ENCODE peak calls at places on chromosomes 2 and 18, in ten cellular contexts. M is DMS53, X is astrocyte of the spinal cord, V is tibial nerve, N is fibroblast of lung, Y is left kidney, W is fibroblast of pulmonary artery, U is MV-4-11, G is cardiac fibroblast, K is uterus. A is an unnamed sample.

GRCh38 chr2:160477032-160477431 is 16.6 kb downstream of the RBMS1 start:
- DNase-seq in M (no peak), X (no peak), V (no peak), N (no peak), Y (no peak), W (no peak), U (no peak), G (no peak), K (no peak), A (no peak)

GRCh38 chr18:50986360-50987087 is 18.7 kb downstream of the ELAC1 start:
- DNase-seq in M (peak), X (peak), V (no peak), N (no peak), Y (no peak), W (no peak), U (no peak), G (no peak), K (no peak), A (no peak)

GRCh38 chr2:85326406-85326945 is 1.3 kb downstream of the TGOLN2 start:
- DNase-seq in M (peak), X (peak), V (no peak), N (no peak), Y (no peak), W (peak), U (peak), G (peak), K (no peak), A (no peak)

GRCh38 chr2:109144271-109144670 is 15.3 kb downstream of the SH3RF3 start:
- DNase-seq in M (no peak), X (no peak), V (no peak), N (no peak), Y (no peak), W (no peak), U (no peak), G (no peak), K (no peak), A (no peak)

GRCh38 chr2:150916997-150917396 is 344.7 kb downstream of the RBM43 start:
- DNase-seq in M (no peak), X (peak), V (no peak), N (no peak), Y (no peak), W (peak), U (peak), G (no peak), K (no peak), A (no peak)

GRCh38 chr2:71665168-71666093 is 212.1 kb downstream of the DYSF start:
- DNase-seq in M (no peak), X (no peak), V (no peak), N (no peak), Y (no peak), W (no peak), U (no peak), G (no peak), K (no peak), A (no peak)

GRCh38 chr2:155151945-155152344 is 453.4 kb downstream of the KCNJ3 start:
- DNase-seq in M (no peak), X (no peak), V (no peak), N (no peak), Y (no peak), W (no peak), U (no peak), G (no peak), K (no peak), A (no peak)

GRCh38 chr18:68494802-68495560 is 219.9 kb downstream of the TMX3 start:
- DNase-seq in M (peak), X (peak), V (no peak), N (peak), Y (peak), W (peak), U (no peak), G (peak), K (no peak), A (no peak)

GRCh38 chr18:10006261-10006903 is 92.6 kb downstream of the VAPA start:
- DNase-seq in M (peak), X (peak), V (no peak), N (peak), Y (peak), W (peak), U (peak), G (peak), K (peak), A (peak)

GRCh38 chr2:9178110-9178904 is 28.3 kb upstream of the ASAP2 start:
- DNase-seq in M (peak), X (no peak), V (no peak), N (no peak), Y (peak), W (no peak), U (peak), G (no peak), K (no peak), A (no peak)

GRCh38 chr2:167890739-167891138 is 356.7 kb downstream of the STK39 start:
- DNase-seq in M (no peak), X (no peak), V (no peak), N (no peak), Y (no peak), W (no peak), U (no peak), G (no peak), K (no peak), A (peak)

GRCh38 chr18:75427603-75428002 is at the start of gene SMIM21:
- DNase-seq in M (no peak), X (no peak), V (no peak), N (no peak), Y (no peak), W (no peak), U (no peak), G (no peak), K (no peak), A (no peak)

GRCh38 chr2:6441800-6442199 is 423.9 kb downstream of the CMPK2 start:
- DNase-seq in M (no peak), X (peak), V (no peak), N (peak), Y (no peak), W (no peak), U (no peak), G (no peak), K (no peak), A (no peak)

GRCh38 chr18:1412660-1413659 is 508.3 kb downstream of the ADCYAP1 start:
- DNase-seq in M (no peak), X (no peak), V (no peak), N (no peak), Y (peak), W (no peak), U (no peak), G (no peak), K (no peak), A (peak)

GRCh38 chr2:240898108-240898730 is 2.3 kb upstream of the MAB21L4 start:
- DNase-seq in M (no peak), X (no peak), V (no peak), N (no peak), Y (no peak), W (no peak), U (no peak), G (no peak), K (peak), A (no peak)

GRCh38 chr2:173851256-173851655 is 113.9 kb downstream of the SP3 start:
- DNase-seq in M (no peak), X (peak), V (no peak), N (no peak), Y (no peak), W (no peak), U (no peak), G (peak), K (peak), A (no peak)

GRCh38 chr2:240784629-240785423 is 35.2 kb downstream of the KIF1A start:
- DNase-seq in M (no peak), X (no peak), V (no peak), N (no peak), Y (no peak), W (no peak), U (no peak), G (no peak), K (no peak), A (no peak)

GRCh38 chr2:231294578-231295362 is 96.3 kb downstream of the ARMC9 start:
- DNase-seq in M (no peak), X (no peak), V (no peak), N (no peak), Y (no peak), W (no peak), U (peak), G (peak), K (no peak), A (no peak)

GRCh38 chr2:61689526-61689925 is 151.4 kb upstream of the XPO1 start:
- DNase-seq in M (no peak), X (no peak), V (no peak), N (peak), Y (no peak), W (peak), U (no peak), G (peak), K (no peak), A (no peak)

GRCh38 chr2:10982931-10983701 is 71.4 kb downstream of the KCNF1 start:
- DNase-seq in M (no peak), X (no peak), V (no peak), N (peak), Y (peak), W (peak), U (no peak), G (no peak), K (no peak), A (no peak)

GRCh38 chr2:229027353-229028115 is 243.6 kb downstream of the PID1 start:
- DNase-seq in M (no peak), X (no peak), V (no peak), N (no peak), Y (no peak), W (no peak), U (no peak), G (no peak), K (no peak), A (no peak)

GRCh38 chr2:100742884-100743283 is 77.1 kb upstream of the NPAS2 start:
- DNase-seq in M (no peak), X (peak), V (no peak), N (peak), Y (no peak), W (peak), U (no peak), G (peak), K (no peak), A (no peak)

GRCh38 chr2:46122971-46123365 is 174.2 kb upstream of the EPAS1 start:
- DNase-seq in M (no peak), X (no peak), V (no peak), N (no peak), Y (no peak), W (no peak), U (no peak), G (peak), K (no peak), A (no peak)

GRCh38 chr18:23356915-23357421 is 96.1 kb upstream of the RIOK3 start:
- DNase-seq in M (no peak), X (peak), V (no peak), N (peak), Y (peak), W (peak), U (peak), G (peak), K (no peak), A (no peak)

GRCh38 chr2:191582355-191582754 is 95.6 kb upstream of the NABP1 start:
- DNase-seq in M (no peak), X (peak), V (no peak), N (peak), Y (no peak), W (peak), U (no peak), G (peak), K (no peak), A (no peak)

GRCh38 chr18:40984856-40985255 is 970.2 kb upstream of the PIK3C3 start:
- DNase-seq in M (no peak), X (peak), V (no peak), N (peak), Y (no peak), W (peak), U (no peak), G (peak), K (no peak), A (no peak)

GRCh38 chr18:51321696-51322095 is 124.2 kb upstream of the MEX3C start:
- DNase-seq in M (no peak), X (no peak), V (no peak), N (no peak), Y (peak), W (peak), U (no peak), G (peak), K (no peak), A (no peak)

GRCh38 chr18:48732767-48733424 is 194.1 kb downstream of the CTIF start:
- DNase-seq in M (no peak), X (no peak), V (no peak), N (no peak), Y (no peak), W (no peak), U (peak), G (no peak), K (no peak), A (peak)

GRCh38 chr2:222142027-222142426 is 156.8 kb downstream of the PAX3 start:
- DNase-seq in M (peak), X (peak), V (no peak), N (no peak), Y (no peak), W (no peak), U (no peak), G (no peak), K (no peak), A (peak)

GRCh38 chr2:95270541-95271081 is 3.6 kb upstream of the PROM2 start:
- DNase-seq in M (no peak), X (no peak), V (no peak), N (no peak), Y (no peak), W (no peak), U (no peak), G (no peak), K (no peak), A (no peak)

GRCh38 chr18:44537521-44537920 is 143.2 kb upstream of the SETBP1 start:
- DNase-seq in M (peak), X (peak), V (no peak), N (peak), Y (no peak), W (peak), U (no peak), G (peak), K (no peak), A (peak)

A was measured in NCI-H69.